ENCODE peak calls at places on chromosomes 4 and X, in five cellular contexts. One of them, this sample, is unnamed. For H3K9me3, the result is how much of the 10 kb centered on the place peaks cover.

GRCh38 chrX:1093112-1093511 is 119.3 kb downstream of the CRLF2 start:
- DNase-seq in BE2C: no peak
- DNase-seq in heart left ventricle: no peak
- DNase-seq in tibial artery: no peak
- DNase-seq in breast epithelium: peak
- DNase-seq in this sample: no peak

GRCh38 chrX:43676960-43677582 is 21.0 kb downstream of the MAOA start:
- DNase-seq in BE2C: no peak
- DNase-seq in tibial artery: no peak
- DNase-seq in heart left ventricle: no peak
- DNase-seq in breast epithelium: no peak
- DNase-seq in this sample: peak

GRCh38 chr4:73844352-73844751 is 7.9 kb downstream of the CXCL6 start:
- DNase-seq in BE2C: no peak
- DNase-seq in tibial artery: no peak
- DNase-seq in breast epithelium: no peak
- DNase-seq in heart left ventricle: no peak
- DNase-seq in this sample: no peak

GRCh38 chr4:150573534-150573933 is 8.4 kb upstream of the MAB21L2 start:
- DNase-seq in tibial artery: no peak
- DNase-seq in breast epithelium: no peak
- DNase-seq in heart left ventricle: no peak
- DNase-seq in BE2C: no peak
- DNase-seq in this sample: no peak

GRCh38 chr4:6855692-6856297 is 53.8 kb upstream of the TBC1D14 start:
- DNase-seq in BE2C: no peak
- DNase-seq in tibial artery: no peak
- DNase-seq in heart left ventricle: peak
- DNase-seq in breast epithelium: no peak
- DNase-seq in this sample: no peak

GRCh38 chr4:179307297-179308136 is 1865.3 kb upstream of the AGA start:
- DNase-seq in BE2C: peak
- DNase-seq in heart left ventricle: no peak
- DNase-seq in tibial artery: no peak
- DNase-seq in breast epithelium: no peak
- DNase-seq in this sample: peak

GRCh38 chr4:151518359-151518758 is 109.4 kb downstream of the FHIP1A start:
- DNase-seq in BE2C: no peak
- DNase-seq in heart left ventricle: no peak
- DNase-seq in breast epithelium: no peak
- DNase-seq in tibial artery: no peak
- DNase-seq in this sample: no peak

GRCh38 chrX:56812515-56813105 is 83.6 kb downstream of the NBDY start:
- DNase-seq in tibial artery: no peak
- DNase-seq in breast epithelium: no peak
- DNase-seq in BE2C: no peak
- DNase-seq in heart left ventricle: no peak
- DNase-seq in this sample: no peak

GRCh38 chrX:40245411-40246140 is 147.8 kb upstream of the BCOR start:
- DNase-seq in breast epithelium: no peak
- DNase-seq in heart left ventricle: peak
- DNase-seq in BE2C: no peak
- DNase-seq in tibial artery: peak
- DNase-seq in this sample: no peak

GRCh38 chrX:112961981-112962380 is 121.3 kb upstream of the AMOT start:
- DNase-seq in BE2C: no peak
- DNase-seq in heart left ventricle: no peak
- DNase-seq in tibial artery: no peak
- DNase-seq in breast epithelium: no peak
- DNase-seq in this sample: no peak

GRCh38 chr4:75849459-75849858 is 52.8 kb downstream of the PPEF2 start:
- DNase-seq in breast epithelium: no peak
- DNase-seq in tibial artery: no peak
- DNase-seq in BE2C: no peak
- DNase-seq in heart left ventricle: no peak
- DNase-seq in this sample: no peak

GRCh38 chrX:15233416-15234015 is 36.4 kb downstream of the ASB9 start:
- DNase-seq in heart left ventricle: no peak
- DNase-seq in tibial artery: no peak
- DNase-seq in BE2C: no peak
- DNase-seq in breast epithelium: no peak
- DNase-seq in this sample: no peak

GRCh38 chr4:118587116-118587869 is 97.9 kb upstream of the METTL14 start:
- DNase-seq in BE2C: no peak
- DNase-seq in heart left ventricle: no peak
- DNase-seq in tibial artery: no peak
- DNase-seq in breast epithelium: no peak
- DNase-seq in this sample: no peak

GRCh38 chr4:16727218-16727617 is 171.2 kb downstream of the LDB2 start:
- DNase-seq in heart left ventricle: no peak
- DNase-seq in BE2C: no peak
- DNase-seq in breast epithelium: no peak
- DNase-seq in tibial artery: no peak
- DNase-seq in this sample: no peak

GRCh38 chr4:71380721-71381120 is 41.9 kb downstream of the SLC4A4 start:
- DNase-seq in BE2C: no peak
- DNase-seq in breast epithelium: no peak
- DNase-seq in heart left ventricle: no peak
- DNase-seq in tibial artery: no peak
- DNase-seq in this sample: no peak

GRCh38 chr4:166274136-166274761 is 401.2 kb downstream of the TLL1 start:
- DNase-seq in heart left ventricle: no peak
- DNase-seq in breast epithelium: no peak
- DNase-seq in tibial artery: no peak
- DNase-seq in BE2C: no peak
- DNase-seq in this sample: no peak

GRCh38 chr4:21896767-21897166 is 51.8 kb downstream of the KCNIP4 start:
- DNase-seq in BE2C: no peak
- DNase-seq in breast epithelium: no peak
- DNase-seq in tibial artery: no peak
- DNase-seq in heart left ventricle: no peak
- DNase-seq in this sample: no peak

GRCh38 chr4:143291334-143291733 is 45.3 kb upstream of the GAB1 start:
- DNase-seq in heart left ventricle: no peak
- DNase-seq in BE2C: no peak
- DNase-seq in tibial artery: no peak
- DNase-seq in breast epithelium: no peak
- DNase-seq in this sample: peak

GRCh38 chr4:139028191-139028661 is 12.6 kb downstream of the NOCT start:
- DNase-seq in breast epithelium: no peak
- DNase-seq in heart left ventricle: peak
- DNase-seq in BE2C: peak
- DNase-seq in tibial artery: no peak
- DNase-seq in this sample: no peak

GRCh38 chrX:7904557-7904956 is 22.7 kb downstream of the PNPLA4 start:
- DNase-seq in breast epithelium: no peak
- DNase-seq in tibial artery: no peak
- DNase-seq in heart left ventricle: no peak
- DNase-seq in BE2C: no peak
- DNase-seq in this sample: no peak

GRCh38 chrX:10120828-10121227 is 35.9 kb upstream of the CLCN4 start:
- DNase-seq in BE2C: no peak
- DNase-seq in heart left ventricle: no peak
- DNase-seq in tibial artery: no peak
- DNase-seq in breast epithelium: no peak
- DNase-seq in this sample: no peak
- H3K9me3 ChIP-seq in BE2C: under half
- H3K9me3 ChIP-seq in heart left ventricle: under half
- H3K9me3 ChIP-seq in tibial artery: under half
- H3K9me3 ChIP-seq in breast epithelium: under half
- H3K9me3 ChIP-seq in this sample: under half

DNA sequence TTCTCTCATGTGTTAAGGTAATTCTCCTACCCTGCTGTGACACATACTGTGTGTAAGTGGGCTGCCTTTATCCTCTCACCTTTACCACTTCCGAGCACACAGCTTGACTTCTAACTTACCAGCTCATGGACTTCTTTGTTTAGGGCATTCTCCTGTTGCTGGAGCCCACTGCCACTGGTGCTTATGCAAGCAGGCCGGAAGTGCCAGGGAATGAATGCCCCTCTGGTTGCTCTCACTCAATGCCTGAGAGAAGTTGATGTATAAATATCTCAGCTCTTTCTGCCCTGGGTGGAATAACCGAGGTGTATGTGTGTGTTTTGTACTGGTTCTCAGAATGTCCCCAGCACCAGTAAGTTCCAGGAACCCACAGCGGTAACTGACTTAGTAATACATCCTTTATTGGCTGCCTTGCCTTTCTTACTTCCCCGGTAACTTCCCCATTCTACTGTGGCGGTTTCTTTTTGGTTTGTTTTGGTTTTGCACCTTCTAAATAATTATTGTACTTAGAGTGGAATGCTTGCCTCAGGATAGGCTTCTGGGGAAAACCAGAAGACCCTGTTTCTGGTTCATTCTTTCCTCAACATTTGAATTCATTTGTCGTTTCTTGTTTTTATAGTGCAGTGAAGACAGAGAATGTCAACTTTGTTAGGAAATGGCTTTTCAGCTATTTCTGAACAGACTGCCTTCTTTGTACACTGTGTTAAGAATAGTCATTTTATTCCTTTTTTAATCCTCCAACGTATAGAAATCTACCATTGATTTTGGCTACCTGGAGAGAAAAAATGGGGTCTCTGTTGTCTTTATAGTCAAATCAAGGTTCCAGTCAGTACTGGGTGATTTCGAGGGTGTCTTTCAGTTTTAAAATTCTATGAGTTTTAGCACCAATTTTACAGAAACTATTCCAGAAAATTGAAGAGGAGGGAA is 45.4 kb downstream of the CXorf58 start:
- DNase-seq in heart left ventricle: no peak
- DNase-seq in breast epithelium: no peak
- DNase-seq in BE2C: no peak
- DNase-seq in tibial artery: no peak
- DNase-seq in this sample: no peak
- H3K4me3 ChIP-seq in heart left ventricle: no peak
- H3K4me3 ChIP-seq in breast epithelium: no peak
- H3K4me3 ChIP-seq in BE2C: no peak
- H3K4me3 ChIP-seq in tibial artery: no peak
- H3K4me3 ChIP-seq in this sample: no peak

GRCh38 chr4:24971192-24971591 is 58.4 kb upstream of the CCDC149 start:
- DNase-seq in BE2C: no peak
- DNase-seq in heart left ventricle: no peak
- DNase-seq in breast epithelium: no peak
- DNase-seq in tibial artery: no peak
- DNase-seq in this sample: no peak
- H3K9me3 ChIP-seq in BE2C: under half
- H3K9me3 ChIP-seq in heart left ventricle: under half
- H3K9me3 ChIP-seq in breast epithelium: under half
- H3K9me3 ChIP-seq in tibial artery: under half
- H3K9me3 ChIP-seq in this sample: under half

DNA sequence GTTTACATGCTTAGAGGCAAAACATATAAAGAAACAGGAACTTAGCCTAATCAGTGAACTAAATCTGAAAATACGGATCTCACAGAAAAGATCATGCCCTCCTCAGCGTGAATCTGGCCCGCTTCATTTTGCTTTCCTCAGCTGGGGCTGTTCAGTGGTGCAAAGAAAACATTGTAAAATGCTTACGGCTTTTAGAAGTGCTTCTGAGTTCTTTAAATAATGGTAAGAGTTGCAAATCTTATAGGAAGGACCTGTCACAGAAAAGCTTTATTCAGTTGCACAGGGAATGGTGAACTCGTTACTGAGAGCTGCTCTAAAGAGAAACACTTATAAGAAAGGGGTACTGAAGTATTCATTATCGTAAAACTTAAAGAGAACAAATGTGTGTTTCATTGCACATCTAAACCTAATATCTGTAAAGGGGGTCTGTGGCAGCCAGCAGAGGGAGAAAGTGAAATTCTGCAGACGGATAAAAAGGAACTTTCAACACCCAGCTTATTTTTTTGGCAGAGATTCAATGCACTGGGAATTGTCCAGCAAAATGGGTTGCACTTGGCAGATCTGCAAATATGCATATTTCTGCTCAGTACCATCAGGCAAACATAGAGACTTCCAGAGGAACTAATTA is 139.2 kb upstream of the ANK2 start:
- DNase-seq in tibial artery: no peak
- DNase-seq in heart left ventricle: no peak
- DNase-seq in breast epithelium: no peak
- DNase-seq in BE2C: peak
- DNase-seq in this sample: peak
- H3K4me3 ChIP-seq in tibial artery: peak
- H3K4me3 ChIP-seq in heart left ventricle: no peak
- H3K4me3 ChIP-seq in breast epithelium: peak
- H3K4me3 ChIP-seq in BE2C: peak
- H3K4me3 ChIP-seq in this sample: peak

DNA sequence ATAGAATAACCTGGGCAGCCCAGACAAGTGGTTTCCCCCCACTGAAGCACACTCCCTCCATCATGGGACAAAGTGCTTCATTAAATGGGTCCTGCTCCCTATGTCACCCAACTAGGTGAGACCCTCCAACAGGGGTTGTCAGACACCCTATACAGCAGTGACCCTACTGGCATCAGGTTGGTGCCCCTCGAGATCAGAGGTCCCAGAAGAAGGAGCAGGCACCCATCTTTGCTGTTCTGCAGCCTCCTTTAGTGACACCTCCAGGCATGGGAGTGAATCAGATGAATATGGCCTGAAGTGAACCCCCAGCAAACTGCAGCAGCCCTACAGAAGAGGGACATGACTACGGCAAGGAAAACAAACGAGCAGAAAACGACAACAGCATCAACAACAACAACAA is 11.1 kb downstream of the NELFA start:
- DNase-seq in tibial artery: no peak
- DNase-seq in BE2C: no peak
- DNase-seq in heart left ventricle: no peak
- DNase-seq in breast epithelium: no peak
- DNase-seq in this sample: no peak
- H3K9me3 ChIP-seq in tibial artery: under half
- H3K9me3 ChIP-seq in BE2C: under half
- H3K9me3 ChIP-seq in heart left ventricle: under half
- H3K9me3 ChIP-seq in breast epithelium: under half
- H3K9me3 ChIP-seq in this sample: under half

DNA sequence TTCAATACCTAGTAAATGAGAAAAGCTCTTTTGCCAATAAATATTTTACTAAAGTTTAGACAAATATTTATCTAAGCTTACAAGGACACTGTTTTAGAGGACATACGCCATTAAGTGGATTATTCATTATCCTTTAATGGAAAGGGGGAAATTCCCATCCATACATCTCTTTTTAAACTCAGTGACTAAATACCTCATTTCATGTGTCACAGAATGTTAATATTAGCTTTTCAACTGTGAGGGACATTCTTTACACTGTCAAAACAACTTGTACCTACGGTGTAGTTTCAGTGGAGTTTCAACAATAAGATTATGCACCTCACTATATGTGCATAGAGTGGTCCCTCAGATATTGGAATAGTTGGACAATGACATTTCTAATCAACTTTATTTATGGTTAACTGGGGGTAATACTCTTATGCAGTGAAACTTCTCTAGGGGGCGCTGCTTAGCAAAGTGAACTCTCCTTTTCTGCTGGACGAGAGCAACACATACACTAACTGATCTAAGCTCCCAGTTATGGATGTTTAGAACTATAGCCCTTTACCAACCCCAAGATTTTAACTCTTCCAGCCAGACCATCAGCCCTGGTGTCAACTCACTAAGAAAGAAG is 9.7 kb downstream of the HS6ST2 start:
- DNase-seq in BE2C: peak
- DNase-seq in heart left ventricle: no peak
- DNase-seq in tibial artery: no peak
- DNase-seq in breast epithelium: no peak
- DNase-seq in this sample: peak
- H3K4me3 ChIP-seq in BE2C: no peak
- H3K4me3 ChIP-seq in heart left ventricle: no peak
- H3K4me3 ChIP-seq in tibial artery: no peak
- H3K4me3 ChIP-seq in breast epithelium: no peak
- H3K4me3 ChIP-seq in this sample: no peak

GRCh38 chr4:79673321-79673720 is 265.3 kb upstream of the GK2 start:
- DNase-seq in BE2C: no peak
- DNase-seq in breast epithelium: no peak
- DNase-seq in tibial artery: no peak
- DNase-seq in heart left ventricle: no peak
- DNase-seq in this sample: no peak
- H3K9me3 ChIP-seq in BE2C: under half
- H3K9me3 ChIP-seq in breast epithelium: under half
- H3K9me3 ChIP-seq in tibial artery: under half
- H3K9me3 ChIP-seq in heart left ventricle: under half
- H3K9me3 ChIP-seq in this sample: under half

This sample was measured in HAP-1.